ENCODE peak calls at places on chromosomes 16 and 17, in seven cellular contexts. T is AG04450, V is upper lobe of left lung, I is left ventricle myocardium inferior, K is cardiac fibroblast, E is heart left ventricle, R is psoas muscle. W is an unnamed sample.

GRCh38 chr17:17079336-17079735 is 37.1 kb downstream of the MPRIP start:
- DNase-seq in T (no peak), V (no peak), I (no peak), K (no peak), E (peak; percentile 63), R (no peak), W (no peak)

GRCh38 chr16:81937305-81938038 is 73.8 kb downstream of the SDR42E1 start:
- DNase-seq in T (no peak), V (no peak), I (peak; percentile 16), K (peak; percentile 65), E (no peak), R (no peak), W (no peak)

GRCh38 chr17:55420776-55421178 is 858 bp downstream of the MMD start:
- DNase-seq in T (no peak), V (peak; percentile 81), I (peak; percentile 52), K (no peak), E (peak; percentile 66), R (peak; percentile 42), W (no peak)

GRCh38 chr16:74871608-74872007 is 97.0 kb upstream of the FA2H start:
- DNase-seq in T (no peak), V (no peak), I (no peak), K (no peak), E (no peak), R (no peak), W (no peak)

GRCh38 chr16:83803811-83804210 is 4.0 kb upstream of the HSBP1 start:
- DNase-seq in T (no peak), V (no peak), I (no peak), K (no peak), E (no peak), R (no peak), W (no peak)

GRCh38 chr17:29867643-29868181 is 62.3 kb downstream of the SSH2 start:
- DNase-seq in T (no peak), V (no peak), I (no peak), K (no peak), E (no peak), R (no peak), W (no peak)

GRCh38 chr17:76469991-76470739 is 2.8 kb downstream of the AANAT start:
- DNase-seq in T (no peak), V (no peak), I (no peak), K (no peak), E (no peak), R (no peak), W (no peak)

GRCh38 chr17:17892009-17892408 is 55.2 kb upstream of the SREBF1 start:
- DNase-seq in T (no peak), V (peak; percentile 37), I (no peak), K (no peak), E (no peak), R (no peak), W (no peak)

GRCh38 chr17:19381361-19381740 is 3.1 kb downstream of the MAPK7 start:
- DNase-seq in T (no peak), V (no peak), I (no peak), K (no peak), E (no peak), R (no peak), W (no peak)

GRCh38 chr16:30778549-30779244 is 8.3 kb downstream of the ZNF629 start:
- DNase-seq in T (no peak), V (no peak), I (no peak), K (no peak), E (no peak), R (peak; percentile 42), W (no peak)

GRCh38 chr16:35176449-35176848 is 1717.0 kb downstream of the TP53TG3F start:
- DNase-seq in T (no peak), V (peak; percentile 34), I (peak; percentile 51), K (no peak), E (peak; percentile 63), R (no peak), W (no peak)

GRCh38 chr16:66171578-66171977 is 194.9 kb upstream of the CDH5 start:
- DNase-seq in T (no peak), V (no peak), I (no peak), K (no peak), E (no peak), R (no peak), W (no peak)

GRCh38 chr17:43334744-43335400 is 63.9 kb upstream of the ARL4D start:
- DNase-seq in T (no peak), V (no peak), I (no peak), K (no peak), E (no peak), R (no peak), W (no peak)

GRCh38 chr17:33686171-33686570 is 393.1 kb upstream of the ASIC2 start:
- DNase-seq in T (no peak), V (no peak), I (no peak), K (no peak), E (no peak), R (no peak), W (no peak)

GRCh38 chr16:37511-37910 is 15.9 kb downstream of the POLR3K start:
- DNase-seq in T (no peak), V (no peak), I (no peak), K (no peak), E (no peak), R (no peak), W (no peak)

GRCh38 chr17:37179893-37180292 is 195.9 kb upstream of the C17orf78 start:
- DNase-seq in T (peak; percentile 32), V (no peak), I (no peak), K (peak; percentile 81), E (no peak), R (no peak), W (peak; percentile 49)

GRCh38 chr16:72092832-72093447 is 480 bp downstream of the TXNL4B start:
- DNase-seq in T (peak; percentile 34), V (no peak), I (no peak), K (peak; percentile 82), E (no peak), R (no peak), W (peak; percentile 69)

GRCh38 chr17:56260421-56260820 is 107.1 kb downstream of the ANKFN1 start:
- DNase-seq in T (no peak), V (no peak), I (no peak), K (no peak), E (no peak), R (no peak), W (peak; percentile 78)

DNA sequence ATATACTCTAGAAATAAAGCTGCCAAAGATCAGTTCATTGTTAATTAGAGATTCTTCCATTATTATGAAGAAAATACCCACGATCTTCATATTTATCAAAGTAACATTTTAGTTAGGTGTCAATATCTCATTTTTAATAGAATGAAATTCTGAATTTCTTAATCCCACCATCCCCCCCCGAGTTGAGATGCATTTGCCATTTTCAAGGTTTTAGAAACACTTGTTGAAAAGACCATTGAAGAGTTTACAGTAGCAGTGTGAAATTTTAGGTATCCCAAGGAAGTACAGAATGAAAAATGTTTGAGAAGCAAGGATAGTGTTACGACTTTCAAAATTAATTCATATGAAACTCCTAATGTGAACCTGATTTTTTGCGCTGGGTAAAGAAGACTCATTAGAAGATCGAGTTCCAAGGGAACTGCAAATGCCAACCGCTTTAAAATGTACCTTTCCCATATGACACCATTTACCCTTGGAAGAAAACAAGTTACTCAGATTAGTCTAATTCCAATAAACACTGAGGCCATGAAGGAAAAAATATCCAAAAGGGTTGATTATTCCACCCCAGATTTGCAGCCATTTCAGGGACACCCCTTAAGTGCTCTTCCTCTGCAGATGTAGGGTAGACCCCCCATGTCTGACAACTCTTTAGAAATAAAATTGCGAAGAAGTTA is 731 bp downstream of the IKZF3 start:
- DNase-seq in T (no peak), V (no peak), I (no peak), K (no peak), E (no peak), R (no peak), W (no peak)
- H3K4me3 ChIP-seq in T (no peak overlapping the region), V (no peak overlapping the region), I (peak overlapping the region; percentile 33), K (no peak overlapping the region), E (peak overlapping the region; percentile 58), R (peak overlapping the region; percentile 44), W (no peak overlapping the region)

GRCh38 chr17:68054296-68054900 is 18.9 kb downstream of the KPNA2 start:
- DNase-seq in T (peak; percentile 61), V (no peak), I (peak; percentile 25), K (peak; percentile 85), E (no peak), R (no peak), W (peak; percentile 94)
- H3K4me3 ChIP-seq in T (no peak overlapping the region), V (no peak overlapping the region), I (peak overlapping the region; percentile 1), K (no peak overlapping the region), E (no peak overlapping the region), R (no peak overlapping the region), W (peak overlapping the region; percentile 12)

DNA sequence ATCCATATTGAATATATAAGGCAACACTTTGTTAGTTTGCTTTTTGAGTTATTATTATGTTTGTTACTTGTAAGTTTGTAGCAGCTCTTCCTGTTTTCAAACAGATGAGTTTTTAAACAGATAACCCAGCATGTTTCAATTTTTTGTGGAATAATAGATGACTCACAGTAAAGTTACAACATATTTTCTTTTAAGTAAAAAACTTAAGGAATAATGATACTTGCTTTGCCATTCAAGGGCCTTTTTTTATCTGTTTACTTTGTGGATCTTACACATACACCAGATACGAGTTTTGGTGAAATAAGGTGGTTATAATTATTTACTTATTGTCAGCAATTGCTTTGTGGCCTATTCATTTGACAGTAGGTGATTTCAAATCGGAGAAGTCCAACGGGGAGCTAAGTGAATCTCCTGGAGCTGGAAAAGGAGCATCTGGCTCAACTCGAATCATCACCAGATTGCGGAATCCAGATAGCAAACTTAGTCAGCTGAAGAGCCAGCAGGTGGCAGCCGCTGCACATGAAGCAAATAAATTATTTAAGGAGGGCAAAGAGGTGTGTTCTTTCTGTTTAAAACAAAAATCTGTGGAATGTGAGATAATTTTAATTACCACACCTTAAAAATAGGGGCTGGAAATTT is 66.3 kb downstream of the BPTF start:
- DNase-seq in T (peak; percentile 37), V (no peak), I (no peak), K (peak; percentile 79), E (no peak), R (no peak), W (peak; percentile 68)
- H3K4me3 ChIP-seq in T (no peak overlapping the region), V (no peak overlapping the region), I (no peak overlapping the region), K (no peak overlapping the region), E (no peak overlapping the region), R (no peak overlapping the region), W (no peak overlapping the region)

GRCh38 chr17:79479876-79480275 is 131.0 kb downstream of the RBFOX3 start:
- DNase-seq in T (no peak), V (no peak), I (no peak), K (no peak), E (no peak), R (no peak), W (no peak)

GRCh38 chr17:79473836-79474204 is 137.0 kb downstream of the RBFOX3 start:
- DNase-seq in T (no peak), V (no peak), I (no peak), K (no peak), E (no peak), R (no peak), W (no peak)

GRCh38 chr17:79476074-79476473 is 134.8 kb downstream of the RBFOX3 start:
- DNase-seq in T (no peak), V (peak; percentile 46), I (no peak), K (no peak), E (no peak), R (no peak), W (no peak)

GRCh38 chr17:79478841-79479240 is 132.0 kb downstream of the RBFOX3 start:
- DNase-seq in T (no peak), V (no peak), I (no peak), K (no peak), E (no peak), R (no peak), W (no peak)

DNA sequence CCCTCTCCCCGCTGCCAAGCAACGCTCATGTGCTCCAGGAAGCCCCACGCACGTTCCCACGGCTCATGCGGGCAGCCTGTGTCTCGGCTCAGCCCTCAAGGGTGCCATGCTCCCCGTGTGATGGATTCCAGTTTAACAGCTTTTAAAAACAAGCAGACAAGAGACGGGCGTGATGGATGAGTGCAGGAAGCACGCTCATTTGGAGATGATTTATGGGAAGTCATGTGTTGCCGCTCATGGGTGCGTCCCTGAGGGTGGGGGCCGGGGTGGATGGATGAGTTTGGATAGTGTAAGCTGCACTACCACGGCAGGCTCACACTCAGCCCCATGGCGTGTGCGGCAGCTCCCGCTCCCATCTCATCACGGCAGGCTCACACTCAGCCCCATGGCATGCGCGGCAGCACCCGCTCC is 132.8 kb downstream of the RBFOX3 start:
- DNase-seq in T (no peak), V (peak; percentile 44), I (no peak), K (no peak), E (no peak), R (no peak), W (peak; percentile 13)
- H3K4me3 ChIP-seq in T (no peak overlapping the region), V (no peak overlapping the region), I (no peak overlapping the region), K (no peak overlapping the region), E (no peak overlapping the region), R (no peak overlapping the region), W (no peak overlapping the region)